ENCODE peak calls at places on chromosomes 7 and 10, in four cellular contexts. C is neuronal stem cell, F is uterus, X is colonic mucosa. Z is an unnamed sample. For H3K9me3, the result is how much of the 10 kb centered on the place peaks cover.

GRCh38 chr7:7178081-7178480 is 4.3 kb upstream of the C1GALT1 start:
- DNase-seq in X (no peak), C (no peak), F (no peak), Z (no peak)

GRCh38 chr7:24981544-24981951 is 1.6 kb upstream of the OSBPL3 start:
- DNase-seq in X (peak), C (no peak), F (peak), Z (peak)

GRCh38 chr10:86267286-86268195 is 99.1 kb downstream of the GRID1 start:
- DNase-seq in X (no peak), F (no peak), C (no peak), Z (peak)

GRCh38 chr7:33334349-33334748 is 205.0 kb downstream of the BBS9 start:
- DNase-seq in F (no peak), C (no peak), X (no peak), Z (no peak)

GRCh38 chr10:128007971-128008370 is 101.1 kb downstream of the PTPRE start:
- DNase-seq in C (no peak), F (no peak), X (no peak), Z (no peak)

GRCh38 chr7:66682350-66683093 is 53.8 kb downstream of the KCTD7 start:
- DNase-seq in C (no peak), X (peak), F (peak), Z (no peak)

GRCh38 chr7:151702961-151703360 is 174.0 kb downstream of the PRKAG2 start:
- DNase-seq in X (no peak), C (no peak), F (no peak), Z (no peak)

GRCh38 chr7:2301510-2301860 is 12.8 kb downstream of the SNX8 start:
- DNase-seq in F (no peak), C (no peak), X (no peak), Z (no peak)

GRCh38 chr10:7563368-7563767 is 103.4 kb downstream of the ITIH5 start:
- DNase-seq in F (peak), C (no peak), X (peak), Z (peak)

GRCh38 chr7:155602750-155603149 is 41.7 kb upstream of the RBM33 start:
- DNase-seq in X (no peak), F (no peak), C (no peak), Z (no peak)

GRCh38 chr10:86662186-86663045 is 5.9 kb upstream of the LDB3 start:
- DNase-seq in F (no peak), C (no peak), X (no peak), Z (peak)

GRCh38 chr7:36546331-36546730 is 156.7 kb downstream of the ANLN start:
- DNase-seq in X (no peak), F (no peak), C (no peak), Z (no peak)

GRCh38 chr7:122520961-122521555 is 177.9 kb downstream of the RNF133 start:
- DNase-seq in X (no peak), F (no peak), C (no peak), Z (no peak)

GRCh38 chr7:25303380-25304321 is 75.4 kb upstream of the NPVF start:
- DNase-seq in C (peak), F (no peak), X (no peak), Z (no peak)

GRCh38 chr7:35760082-35760770 is 40.6 kb upstream of the SEPTIN7 start:
- DNase-seq in F (no peak), X (no peak), C (no peak), Z (no peak)

GRCh38 chr7:86937499-86937898 is 122.0 kb downstream of the ELAPOR2 start:
- DNase-seq in C (no peak), F (no peak), X (no peak), Z (no peak)

GRCh38 chr10:86289577-86289868 is 77.1 kb downstream of the GRID1 start:
- DNase-seq in F (no peak), C (no peak), X (peak), Z (no peak)

GRCh38 chr7:92645531-92646061 is 55.4 kb upstream of the FAM133B start:
- DNase-seq in F (no peak), X (peak), C (no peak), Z (peak)

GRCh38 chr7:135121868-135122267 is 26.0 kb upstream of the TMEM140 start:
- DNase-seq in X (no peak), F (no peak), C (no peak), Z (peak)

GRCh38 chr7:22633286-22633953 is 93.6 kb upstream of the IL6 start:
- DNase-seq in X (no peak), C (no peak), F (no peak), Z (no peak)

GRCh38 chr10:59607971-59608370 is 101.7 kb downstream of the SLC16A9 start:
- DNase-seq in F (no peak), X (no peak), C (no peak), Z (no peak)

GRCh38 chr10:59606551-59606961 is 103.1 kb downstream of the SLC16A9 start:
- DNase-seq in X (no peak), C (no peak), F (no peak), Z (no peak)

DNA sequence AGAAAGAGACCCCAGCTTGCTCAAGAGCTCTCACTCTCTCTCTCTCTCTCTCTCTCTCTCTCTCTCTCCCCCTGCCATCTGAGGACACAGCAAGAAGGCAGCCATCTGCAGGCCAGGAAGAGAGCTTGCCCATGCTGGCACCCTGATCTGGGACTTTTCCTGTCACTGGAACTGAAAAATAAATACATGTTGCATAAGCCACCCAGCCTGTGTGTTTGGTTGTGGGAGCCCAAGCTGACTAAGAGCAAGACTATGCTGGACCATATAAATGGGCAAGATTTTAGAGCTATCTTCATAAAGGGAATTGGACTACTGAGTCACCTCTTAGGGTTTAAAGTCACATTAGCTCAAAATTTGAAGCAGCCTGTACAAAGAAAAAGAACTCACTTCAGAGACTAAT is 98.6 kb downstream of the SLC16A9 start:
- DNase-seq in F (no peak), X (no peak), C (no peak), Z (no peak)
- H3K27ac ChIP-seq in F (no peak), X (no peak), C (no peak), Z (no peak)

DNA sequence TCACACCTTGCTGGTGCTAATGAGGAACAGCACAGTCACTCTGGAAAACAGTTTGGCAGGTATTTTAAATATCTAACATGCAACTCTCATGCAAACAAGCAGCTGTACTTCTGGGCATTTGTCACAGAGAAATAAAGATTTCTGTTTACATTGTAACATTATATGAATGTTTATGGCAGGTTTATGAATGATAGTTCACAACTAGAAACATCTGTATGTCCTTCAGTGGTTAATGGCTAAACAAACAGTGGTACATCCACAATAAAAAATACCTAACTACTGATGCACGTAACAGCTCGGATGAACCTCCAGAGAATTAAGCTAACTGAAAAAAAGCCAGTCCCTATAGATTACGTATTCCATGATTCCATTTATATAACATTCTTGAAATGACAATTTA is 109.6 kb downstream of the GPR37 start:
- DNase-seq in F (no peak), X (no peak), C (no peak), Z (no peak)
- H3K9me3 ChIP-seq in F (under half), X (under half), C (under half), Z (under half)

GRCh38 chr7:106732045-106732444 is 71.1 kb upstream of the CCDC71L start:
- DNase-seq in C (no peak), F (no peak), X (no peak), Z (no peak)

GRCh38 chr7:106730021-106730420 is 69.1 kb upstream of the CCDC71L start:
- DNase-seq in F (no peak), C (no peak), X (no peak), Z (no peak)

GRCh38 chr7:106731207-106731606 is 70.2 kb upstream of the CCDC71L start:
- DNase-seq in X (no peak), C (no peak), F (no peak), Z (no peak)

GRCh38 chr7:106735637-106736036 is 74.7 kb upstream of the CCDC71L start:
- DNase-seq in C (no peak), X (no peak), F (no peak), Z (no peak)

DNA sequence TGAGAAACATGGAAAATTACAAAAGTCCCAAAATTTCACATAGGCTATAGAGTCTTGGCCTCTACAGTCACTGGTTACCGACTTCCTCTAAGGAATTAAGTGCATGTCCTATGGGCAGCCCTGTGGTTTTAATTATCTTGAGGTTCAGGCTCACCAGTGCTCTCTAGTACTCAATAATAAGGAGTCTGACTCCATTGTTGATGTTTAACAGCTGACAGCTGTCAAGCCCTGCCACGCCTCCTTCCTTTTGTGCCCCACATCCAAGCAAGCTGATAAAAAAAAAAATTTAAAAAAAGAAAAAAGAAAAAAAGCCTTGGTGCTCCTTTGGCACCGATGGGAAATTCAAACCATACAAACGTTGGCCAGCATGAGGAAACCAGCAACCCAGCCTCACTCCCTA is 70.7 kb upstream of the CCDC71L start:
- DNase-seq in C (no peak), F (no peak), X (no peak), Z (no peak)
- H3K27ac ChIP-seq in C (no peak), F (no peak), X (no peak), Z (no peak)

GRCh38 chr10:133182190-133182589 is 22.2 kb downstream of the KNDC1 start:
- DNase-seq in F (no peak), C (no peak), X (no peak), Z (no peak)
- H3K9me3 ChIP-seq in F (under half), C (under half), X (under half), Z (under half)

GRCh38 chr7:69196593-69196992 is 401.7 kb upstream of the AUTS2 start:
- DNase-seq in F (no peak), X (no peak), C (no peak), Z (no peak)
- H3K27ac ChIP-seq in F (no peak), X (no peak), C (no peak), Z (no peak)

DNA sequence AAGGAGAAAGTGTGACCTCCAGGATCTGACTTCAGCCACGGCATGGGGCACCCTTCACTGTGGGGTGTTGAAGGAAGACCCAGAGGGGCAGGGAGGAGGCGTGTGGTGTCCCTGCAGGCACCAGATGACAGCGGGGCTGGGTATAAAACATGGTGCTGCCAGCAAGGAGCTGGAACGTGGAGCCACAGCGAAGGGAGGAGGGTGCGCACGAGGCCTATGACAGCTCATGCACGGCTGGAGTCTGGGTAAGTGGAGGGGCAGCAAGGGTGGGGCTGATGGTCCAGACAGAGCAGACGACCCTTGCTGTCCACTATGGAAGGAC is 27.8 kb upstream of the FOXL3 start:
- DNase-seq in C (no peak), X (no peak), F (no peak), Z (peak)
- H3K9me3 ChIP-seq in C (under half), X (under half), F (under half), Z (under half)

GRCh38 chr10:114372179-114372578 is 32.1 kb downstream of the AFAP1L2 start:
- DNase-seq in C (no peak), X (peak), F (no peak), Z (no peak)

GRCh38 chr10:114374141-114374791 is 30.0 kb downstream of the AFAP1L2 start:
- DNase-seq in X (peak), C (no peak), F (peak), Z (peak)

GRCh38 chr10:114376523-114376922 is 27.8 kb downstream of the AFAP1L2 start:
- DNase-seq in X (no peak), F (no peak), C (no peak), Z (no peak)

GRCh38 chr10:114370993-114371392 is 33.3 kb downstream of the AFAP1L2 start:
- DNase-seq in C (no peak), F (peak), X (no peak), Z (no peak)

GRCh38 chr10:114375082-114375481 is 29.2 kb downstream of the AFAP1L2 start:
- DNase-seq in C (no peak), X (no peak), F (no peak), Z (no peak)
- H3K27ac ChIP-seq in C (no peak), X (no peak), F (peak), Z (no peak)

GRCh38 chr10:81450651-81451050 is 424.3 kb upstream of the NRG3 start:
- DNase-seq in F (no peak), C (no peak), X (no peak), Z (no peak)
- H3K9me3 ChIP-seq in F (under half), C (under half), X (under half), Z (under half)

Z was measured in heart left ventricle.